ENCODE peak calls at places on chromosomes 7 and 10, in six cellular contexts. J, R, O, N, B and F are unnamed samples.

GRCh38 chr10:133139561-133140065 is 20.4 kb upstream of the KNDC1 start:
- ATAC-seq in N (no peak), R (no peak), O (no peak), B (no peak), J (no peak), F (no peak)

GRCh38 chr7:12493866-12494265 is 76.7 kb upstream of the SCIN start:
- ATAC-seq in B (no peak), R (no peak), J (no peak), N (no peak), O (no peak), F (no peak)

GRCh38 chr7:20697351-20697750 is 81.9 kb downstream of the ABCB5 start:
- ATAC-seq in B (peak; percentile 24), R (no peak), N (no peak), J (no peak), O (no peak), F (no peak)

GRCh38 chr7:90574136-90574819 is 21.8 kb upstream of the CDK14 start:
- ATAC-seq in J (no peak), R (peak; percentile 35), N (no peak), B (no peak), O (no peak), F (no peak)

GRCh38 chr10:59719374-59719773 is 9.7 kb upstream of the SLC16A9 start:
- ATAC-seq in N (no peak), J (no peak), R (no peak), B (no peak), O (no peak), F (no peak)

GRCh38 chr7:50814166-50814565 is 31.5 kb upstream of the GRB10 start:
- ATAC-seq in N (no peak), J (no peak), R (no peak), B (no peak), O (no peak), F (no peak)

GRCh38 chr7:116800594-116800993 is 61.8 kb upstream of the CAPZA2 start:
- ATAC-seq in R (no peak), O (no peak), N (peak; percentile 41), B (no peak), J (peak; percentile 16), F (no peak)

GRCh38 chr10:18221123-18221522 is 80.9 kb downstream of the CACNB2 start:
- ATAC-seq in B (no peak), J (no peak), N (no peak), R (no peak), O (peak; percentile 24), F (no peak)

GRCh38 chr10:13945760-13946460 is 359.1 kb downstream of the PRPF18 start:
- ATAC-seq in B (no peak), J (no peak), N (no peak), O (no peak), R (peak; percentile 28), F (peak; percentile 24)

GRCh38 chr10:24849537-24850299 is 102.7 kb downstream of the PRTFDC1 start:
- ATAC-seq in J (no peak), B (no peak), R (no peak), O (no peak), N (peak; percentile 79), F (no peak)

GRCh38 chr10:122199689-122200088 is 71.4 kb upstream of the BTBD16 start:
- ATAC-seq in J (no peak), O (no peak), B (no peak), N (no peak), R (no peak), F (no peak)

GRCh38 chr10:129689681-129690080 is 222.6 kb downstream of the MGMT start:
- ATAC-seq in O (no peak), J (no peak), B (no peak), N (no peak), R (peak; percentile 76), F (peak; percentile 73)

GRCh38 chr7:28955356-28955722 is 2.8 kb downstream of the TRIL start:
- ATAC-seq in B (no peak), N (no peak), J (no peak), R (no peak), O (no peak), F (no peak)

GRCh38 chr10:125766511-125766910 is 9.1 kb downstream of the MMP21 start:
- ATAC-seq in B (no peak), O (no peak), R (no peak), J (no peak), N (no peak), F (no peak)

GRCh38 chr7:130433336-130433735 is 7.5 kb downstream of the CEP41 start:
- ATAC-seq in R (no peak), B (no peak), N (no peak), O (no peak), J (no peak), F (no peak)

GRCh38 chr10:86868353-86868752 is 89.1 kb downstream of the MMRN2 start:
- ATAC-seq in J (no peak), R (no peak), N (no peak), B (no peak), O (no peak), F (no peak)

GRCh38 chr10:95745487-95745886 is 10.5 kb upstream of the ENTPD1 start:
- ATAC-seq in N (no peak), R (no peak), B (no peak), J (no peak), O (no peak), F (no peak)

GRCh38 chr10:15088428-15089261 is at the start of gene ACBD7:
- ATAC-seq in B (peak; percentile 100), O (peak; percentile 100), N (peak; percentile 95), R (peak; percentile 97), J (peak; percentile 91), F (peak; percentile 95)

GRCh38 chr10:86401588-86402282 is 35.1 kb upstream of the GRID1 start:
- ATAC-seq in N (peak; percentile 4), O (peak; percentile 10), J (peak; percentile 3), B (no peak), R (peak; percentile 4), F (no peak)

GRCh38 chr10:14661818-14662217 is 112.9 kb downstream of the FAM107B start:
- ATAC-seq in R (peak; percentile 41), B (no peak), N (no peak), O (no peak), J (no peak), F (no peak)

GRCh38 chr7:156579566-156579965 is 61.0 kb upstream of the RNF32 start:
- ATAC-seq in J (no peak), B (no peak), R (no peak), O (no peak), N (no peak), F (no peak)

GRCh38 chr7:7720750-7721621 is 2.6 kb upstream of the RPA3 start:
- ATAC-seq in J (no peak), N (no peak), B (no peak), O (peak; percentile 39), R (no peak), F (no peak)

GRCh38 chr10:8034666-8035640 is 19.5 kb upstream of the GATA3 start:
- ATAC-seq in B (no peak), J (no peak), O (no peak), R (no peak), N (no peak), F (no peak)

GRCh38 chr10:73648975-73649829 is 6.6 kb downstream of the SYNPO2L start:
- ATAC-seq in B (peak; percentile 55), J (peak; percentile 17), R (no peak), O (no peak), N (no peak), F (no peak)

GRCh38 chr10:97737770-97738265 is 890 bp downstream of the ZFYVE27 start:
- ATAC-seq in J (no peak), N (peak; percentile 4), O (peak; percentile 53), B (peak; percentile 57), R (no peak), F (no peak)

GRCh38 chr10:97734021-97734420 is 2.9 kb upstream of the ZFYVE27 start:
- ATAC-seq in R (no peak), B (no peak), O (no peak), J (no peak), N (no peak), F (no peak)

GRCh38 chr10:97738616-97739015 is 1.7 kb downstream of the ZFYVE27 start:
- ATAC-seq in R (no peak), J (no peak), N (no peak), O (no peak), B (peak; percentile 64), F (no peak)

GRCh38 chr10:97736403-97736901 is 476 bp upstream of the ZFYVE27 start:
- ATAC-seq in R (peak; percentile 5), J (peak; percentile 45), B (peak; percentile 10), O (peak; percentile 5), N (peak; percentile 46), F (peak; percentile 39)

GRCh38 chr10:97736902-97737769 is at the start of gene ZFYVE27:
- ATAC-seq in J (peak; percentile 83), R (peak; percentile 97), O (peak; percentile 90), N (peak; percentile 78), B (peak; percentile 89), F (peak; percentile 96)
- TF ChIP-seq EP300 in J (peak; percentile 71), R (no peak), O (no peak), N (no peak), B (no peak), F (no peak)

GRCh38 chr7:73719806-73720169 is 319 bp upstream of the STX1A start:
- ATAC-seq in O (no peak), J (peak; percentile 4), N (no peak), B (no peak), R (no peak), F (peak; percentile 23)
- H3K4me1 ChIP-seq in O (peaks cover 12% of the 10 kb centered on the region), J (peaks cover 47% of the 10 kb centered on the region), N (peaks cover 59% of the 10 kb centered on the region), B (peaks cover 50% of the 10 kb centered on the region), R (peaks cover 31% of the 10 kb centered on the region), F (peaks cover 70% of the 10 kb centered on the region)

DNA sequence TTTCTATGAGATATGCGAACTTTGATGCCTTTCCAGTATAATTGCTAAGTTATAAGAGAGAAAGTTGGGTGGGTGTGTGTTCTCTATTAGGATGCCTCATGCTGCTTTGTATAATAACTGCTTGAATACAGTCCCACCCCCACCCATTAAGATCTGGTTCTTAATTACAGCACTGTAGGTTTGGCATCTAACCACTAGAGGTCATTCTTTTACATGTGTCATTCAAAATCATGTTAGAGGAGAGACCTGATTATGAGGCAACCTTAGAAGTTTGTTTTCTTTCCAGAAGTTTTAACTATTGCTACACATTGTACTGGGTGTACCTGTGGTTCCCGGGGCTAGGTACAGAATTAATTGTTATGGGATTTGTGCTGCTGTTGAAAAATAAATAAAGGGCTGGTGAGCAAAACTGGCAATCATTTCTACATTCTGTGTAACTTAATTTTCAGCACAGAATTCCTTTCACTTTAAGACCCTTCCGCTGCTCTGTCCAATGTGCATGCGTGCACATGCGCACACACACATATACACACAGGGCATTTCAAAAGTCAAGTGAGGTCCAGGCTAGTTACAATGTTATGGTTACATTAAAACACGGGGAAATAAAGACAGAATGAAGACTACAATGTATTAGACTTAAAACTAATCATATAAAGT is 1156.3 kb downstream of the SORCS3 start:
- ATAC-seq in N (no peak), O (peak; percentile 97), B (no peak), R (peak; percentile 76), J (peak; percentile 65), F (no peak)
- H3K27ac ChIP-seq in N (no peak overlapping the region), O (no peak overlapping the region), B (no peak overlapping the region), R (no peak overlapping the region), J (no peak overlapping the region), F (no peak overlapping the region)

GRCh38 chr7:17624379-17624778 is 315.9 kb downstream of the SNX13 start:
- ATAC-seq in B (no peak), O (no peak), N (no peak), R (no peak), J (no peak), F (no peak)
- TF ChIP-seq EP300 in B (no peak), O (no peak), N (no peak), R (no peak), J (no peak), F (no peak)

GRCh38 chr10:504806-505205 is 184.7 kb downstream of the DIP2C start:
- ATAC-seq in J (no peak), N (no peak), B (no peak), R (no peak), O (no peak), F (no peak)
- H3K4me1 ChIP-seq in J (no peaks in the 10 kb centered on the region), N (no peaks in the 10 kb centered on the region), B (no peaks in the 10 kb centered on the region), R (no peaks in the 10 kb centered on the region), O (no peaks in the 10 kb centered on the region), F (peaks cover 14% of the 10 kb centered on the region)